ENCODE peak calls at places on chromosomes 6 and 20, in six cellular contexts. M is HCT116; G is left lung; V is CD8-positive, alpha-beta T cell; C is mucosa of descending colon; U is AG09309. J is an unnamed sample.

GRCh38 chr6:33583591-33584155 is 3.6 kb upstream of the BAK1 start:
- DNase-seq in M (no peak), G (no peak), V (no peak), C (no peak), U (no peak), J (no peak)

GRCh38 chr20:63695419-63696310 is 787 bp upstream of the TNFRSF6B start:
- DNase-seq in M (no peak), G (no peak), V (no peak), C (no peak), U (no peak), J (peak)

GRCh38 chr6:53347921-53348435 is 772 bp downstream of the ELOVL5 start:
- DNase-seq in M (no peak), G (peak), V (peak), C (peak), U (no peak), J (peak)

GRCh38 chr20:61584851-61585250 is 332.8 kb downstream of the CDH4 start:
- DNase-seq in M (no peak), G (no peak), V (no peak), C (no peak), U (no peak), J (peak)

GRCh38 chr6:90241229-90241873 is 55.3 kb downstream of the BACH2 start:
- DNase-seq in M (no peak), G (no peak), V (no peak), C (no peak), U (no peak), J (peak)

GRCh38 chr6:3269412-3269975 is 10.7 kb downstream of the PSMG4 start:
- DNase-seq in M (no peak), G (no peak), V (no peak), C (peak), U (no peak), J (no peak)

GRCh38 chr6:139161169-139161568 is 26.3 kb downstream of the HECA start:
- DNase-seq in M (peak), G (no peak), V (peak), C (no peak), U (no peak), J (no peak)

GRCh38 chr6:159267165-159267564 is 98.0 kb downstream of the FNDC1 start:
- DNase-seq in M (no peak), G (no peak), V (no peak), C (no peak), U (no peak), J (no peak)

GRCh38 chr6:106309024-106309423 is 16.5 kb downstream of the ATG5 start:
- DNase-seq in M (no peak), G (no peak), V (no peak), C (no peak), U (no peak), J (no peak)

GRCh38 chr6:5997420-5998093 is 9.2 kb downstream of the NRN1 start:
- DNase-seq in M (no peak), G (no peak), V (no peak), C (peak), U (no peak), J (peak)

GRCh38 chr20:32450484-32451061 is 92.4 kb downstream of the ASXL1 start:
- DNase-seq in M (no peak), G (no peak), V (no peak), C (no peak), U (no peak), J (no peak)

GRCh38 chr6:156718647-156719394 is 58.4 kb upstream of the ARID1B start:
- DNase-seq in M (peak), G (no peak), V (no peak), C (peak), U (peak), J (no peak)

GRCh38 chr6:89934685-89935366 is 40.6 kb downstream of the GJA10 start:
- DNase-seq in M (no peak), G (no peak), V (no peak), C (no peak), U (no peak), J (no peak)

GRCh38 chr6:41690541-41691330 is 44.7 kb downstream of the TFEB start:
- DNase-seq in M (no peak), G (peak), V (no peak), C (no peak), U (no peak), J (no peak)

GRCh38 chr20:2651772-2652723 is at the start of gene NOP56:
- DNase-seq in M (peak), G (peak), V (peak), C (peak), U (peak), J (peak)

GRCh38 chr6:40165036-40165709 is 230.9 kb upstream of the MOCS1 start:
- DNase-seq in M (no peak), G (no peak), V (no peak), C (no peak), U (no peak), J (no peak)

DNA sequence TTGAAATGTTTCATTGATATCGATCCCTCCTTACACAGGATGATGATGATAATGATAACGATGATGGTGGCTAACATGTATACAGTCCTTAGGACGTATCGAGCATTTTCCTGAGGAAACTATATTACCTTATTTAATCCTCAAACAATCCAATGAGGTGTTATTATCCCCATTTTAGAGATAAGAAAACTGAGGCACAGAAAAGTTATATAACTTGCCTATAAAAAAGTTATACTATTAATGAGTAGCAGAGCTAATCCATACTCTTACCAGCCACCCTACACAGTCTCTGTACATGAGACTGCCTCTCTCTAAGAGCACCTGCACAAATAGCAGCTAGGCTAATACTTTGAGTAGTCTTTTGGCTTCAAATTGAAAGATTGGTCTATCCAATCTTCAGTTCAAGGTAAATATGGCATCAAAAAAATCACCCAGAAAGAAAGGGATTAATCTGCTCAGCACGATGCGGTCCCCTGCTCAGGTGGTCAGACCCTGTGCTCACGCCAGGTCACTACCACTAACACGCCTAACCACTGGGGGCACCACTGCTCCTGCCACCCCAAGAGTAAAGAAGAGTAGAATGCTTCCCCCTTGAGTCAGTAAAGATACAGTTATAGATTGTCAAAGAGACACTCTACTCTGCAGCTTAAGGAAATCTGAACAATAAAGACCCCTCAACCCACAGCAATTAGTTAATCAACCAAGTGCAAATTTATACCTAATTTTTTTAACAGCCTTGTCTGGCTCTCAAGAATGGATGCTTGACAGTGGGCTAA is 15.0 kb downstream of the GABBR1 start:
- DNase-seq in M (no peak), G (no peak), V (no peak), C (no peak), U (no peak), J (no peak)
- TF ChIP-seq CTCF in M (peak), G (no peak), V (no peak), C (no peak), U (peak), J (no peak)

GRCh38 chr6:113089056-113089455 is 741.9 kb downstream of the RFPL4B start:
- DNase-seq in M (no peak), G (no peak), V (no peak), C (peak), U (no peak), J (no peak)
- TF ChIP-seq CTCF in M (peak), G (no peak), V (no peak), C (no peak), U (no peak), J (no peak)

DNA sequence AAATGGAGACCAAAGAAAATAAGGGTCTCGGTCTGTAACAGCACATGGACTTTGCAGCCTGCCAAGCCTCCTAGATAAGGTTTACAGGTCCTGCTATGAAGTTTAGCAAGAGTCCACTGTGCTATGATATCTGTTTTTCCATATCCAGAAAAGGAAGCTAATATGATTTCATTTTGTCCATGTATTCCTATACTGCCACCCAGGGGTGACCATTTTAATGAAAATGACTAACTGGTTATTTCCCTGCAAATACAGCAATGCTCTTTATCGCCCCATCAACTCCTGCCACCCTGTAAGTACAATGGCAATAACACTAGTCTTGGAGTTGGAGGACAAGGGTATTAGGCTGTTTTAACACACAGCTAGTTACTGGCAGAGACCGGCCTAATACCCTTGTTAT is 115.2 kb upstream of the GLP1R start:
- DNase-seq in M (peak), G (no peak), V (no peak), C (no peak), U (no peak), J (no peak)
- TF ChIP-seq CTCF in M (peak), G (peak), V (no peak), C (no peak), U (peak), J (no peak)

GRCh38 chr6:142698751-142699150 is 246.2 kb downstream of the HIVEP2 start:
- DNase-seq in M (peak), G (no peak), V (no peak), C (no peak), U (no peak), J (no peak)
- TF ChIP-seq CTCF in M (peak), G (no peak), V (no peak), C (no peak), U (peak), J (no peak)

DNA sequence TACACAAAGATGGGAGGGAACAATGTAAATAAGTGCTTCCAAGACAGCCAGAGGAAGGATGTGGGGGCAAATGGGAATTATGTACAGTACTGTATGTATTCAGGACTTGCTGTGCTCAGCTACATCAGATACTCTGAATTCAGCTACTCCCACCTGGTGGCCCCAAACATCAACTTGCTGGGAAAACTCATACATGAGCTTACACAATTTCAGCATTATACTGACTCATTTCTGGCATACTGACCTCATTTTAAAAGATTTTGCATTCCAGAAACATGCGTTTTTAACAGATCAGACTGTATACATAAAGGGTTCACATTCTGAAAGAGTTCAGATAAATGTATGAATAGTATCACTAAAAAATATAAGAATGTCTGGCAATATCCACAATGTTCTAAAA is 59.7 kb downstream of the GPX5 start:
- DNase-seq in M (no peak), G (no peak), V (no peak), C (no peak), U (no peak), J (no peak)
- TF ChIP-seq CTCF in M (no peak), G (no peak), V (no peak), C (no peak), U (no peak), J (no peak)